ENCODE peak calls at places on chromosome 20, in five cellular contexts. One of them, this sample, is unnamed.

GRCh38 chr20:19785886-19786285 is 27.8 kb downstream of the RIN2 start:
- ATAC-seq in HepG2: no peak
- ATAC-seq in HCT116: no peak
- ATAC-seq in GM23338: no peak
- ATAC-seq in Panc1: no peak
- ATAC-seq in this sample: no peak

GRCh38 chr20:1533059-1533458 is 24.4 kb downstream of the SIRPD start:
- ATAC-seq in HepG2: peak; percentile 74
- ATAC-seq in GM23338: peak; percentile 97
- ATAC-seq in HCT116: peak; percentile 63
- ATAC-seq in Panc1: peak; percentile 53
- ATAC-seq in this sample: no peak

GRCh38 chr20:16486532-16486931 is 86.7 kb downstream of the KIF16B start:
- ATAC-seq in Panc1: no peak
- ATAC-seq in HCT116: no peak
- ATAC-seq in GM23338: no peak
- ATAC-seq in HepG2: no peak
- ATAC-seq in this sample: no peak

GRCh38 chr20:32191873-32192272 is 15.7 kb downstream of the PLAGL2 start:
- ATAC-seq in GM23338: no peak
- ATAC-seq in Panc1: no peak
- ATAC-seq in HCT116: no peak
- ATAC-seq in HepG2: no peak
- ATAC-seq in this sample: no peak

GRCh38 chr20:10370091-10370887 is 63.7 kb downstream of the MKKS start:
- ATAC-seq in HCT116: no peak
- ATAC-seq in HepG2: peak; percentile 92
- ATAC-seq in GM23338: no peak
- ATAC-seq in Panc1: no peak
- ATAC-seq in this sample: no peak

GRCh38 chr20:57653910-57654309 is 33.7 kb upstream of the ZBP1 start:
- ATAC-seq in HepG2: no peak
- ATAC-seq in Panc1: no peak
- ATAC-seq in HCT116: no peak
- ATAC-seq in GM23338: no peak
- ATAC-seq in this sample: no peak

GRCh38 chr20:34566978-34567884 is 8.7 kb downstream of the MAP1LC3A start:
- ATAC-seq in GM23338: no peak
- ATAC-seq in HepG2: no peak
- ATAC-seq in Panc1: peak; percentile 37
- ATAC-seq in HCT116: no peak
- ATAC-seq in this sample: no peak

GRCh38 chr20:51439160-51439689 is 103.3 kb downstream of the NFATC2 start:
- ATAC-seq in HCT116: no peak
- ATAC-seq in Panc1: no peak
- ATAC-seq in HepG2: peak; percentile 38
- ATAC-seq in GM23338: no peak
- ATAC-seq in this sample: no peak

DNA sequence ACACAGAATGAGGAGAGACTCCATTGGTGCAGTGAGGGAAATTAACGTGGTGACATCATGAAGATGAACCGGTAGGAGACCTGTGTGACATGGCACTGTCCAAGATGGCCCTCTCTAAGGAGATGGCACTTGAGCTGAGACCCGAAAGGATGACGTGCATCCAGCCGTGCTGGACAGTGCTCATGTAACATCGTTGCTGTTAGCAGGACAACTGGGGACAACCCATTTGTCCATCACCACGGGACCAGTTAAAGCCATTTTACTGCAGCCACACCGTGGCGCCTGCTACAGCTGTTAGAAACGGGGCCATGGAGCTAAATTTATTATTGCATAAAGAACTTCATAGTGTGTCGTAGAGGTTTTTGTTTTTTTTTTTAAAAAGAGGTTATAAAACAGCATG is 65.3 kb downstream of the DLGAP4 start:
- ATAC-seq in Panc1: no peak
- ATAC-seq in GM23338: no peak
- ATAC-seq in HepG2: no peak
- ATAC-seq in HCT116: no peak
- ATAC-seq in this sample: no peak
- H3K27ac ChIP-seq in Panc1: no peak overlapping the region
- H3K27ac ChIP-seq in GM23338: no peak overlapping the region
- H3K27ac ChIP-seq in HepG2: no peak overlapping the region
- H3K27ac ChIP-seq in HCT116: no peak overlapping the region
- H3K27ac ChIP-seq in this sample: no peak overlapping the region

GRCh38 chr20:50151034-50151743 is 2.3 kb downstream of the PEDS1 start:
- ATAC-seq in Panc1: no peak
- ATAC-seq in GM23338: peak; percentile 3
- ATAC-seq in HepG2: no peak
- ATAC-seq in HCT116: peak; percentile 24
- ATAC-seq in this sample: no peak
- H3K4me3 ChIP-seq in Panc1: peak overlapping the region; percentile 92
- H3K4me3 ChIP-seq in GM23338: peak overlapping the region; percentile 91
- H3K4me3 ChIP-seq in HepG2: no peak overlapping the region
- H3K4me3 ChIP-seq in HCT116: peak overlapping the region; percentile 21
- H3K4me3 ChIP-seq in this sample: no peak overlapping the region

GRCh38 chr20:48740269-48740603 is 87.6 kb downstream of the PREX1 start:
- ATAC-seq in HCT116: no peak
- ATAC-seq in HepG2: no peak
- ATAC-seq in Panc1: no peak
- ATAC-seq in GM23338: no peak
- ATAC-seq in this sample: no peak
- TF ChIP-seq POLR2AphosphoS5 in HCT116: no peak
- TF ChIP-seq POLR2AphosphoS5 in HepG2: no peak
- TF ChIP-seq POLR2AphosphoS5 in Panc1: no peak
- TF ChIP-seq POLR2AphosphoS5 in GM23338: no peak
- TF ChIP-seq POLR2AphosphoS5 in this sample: no peak

DNA sequence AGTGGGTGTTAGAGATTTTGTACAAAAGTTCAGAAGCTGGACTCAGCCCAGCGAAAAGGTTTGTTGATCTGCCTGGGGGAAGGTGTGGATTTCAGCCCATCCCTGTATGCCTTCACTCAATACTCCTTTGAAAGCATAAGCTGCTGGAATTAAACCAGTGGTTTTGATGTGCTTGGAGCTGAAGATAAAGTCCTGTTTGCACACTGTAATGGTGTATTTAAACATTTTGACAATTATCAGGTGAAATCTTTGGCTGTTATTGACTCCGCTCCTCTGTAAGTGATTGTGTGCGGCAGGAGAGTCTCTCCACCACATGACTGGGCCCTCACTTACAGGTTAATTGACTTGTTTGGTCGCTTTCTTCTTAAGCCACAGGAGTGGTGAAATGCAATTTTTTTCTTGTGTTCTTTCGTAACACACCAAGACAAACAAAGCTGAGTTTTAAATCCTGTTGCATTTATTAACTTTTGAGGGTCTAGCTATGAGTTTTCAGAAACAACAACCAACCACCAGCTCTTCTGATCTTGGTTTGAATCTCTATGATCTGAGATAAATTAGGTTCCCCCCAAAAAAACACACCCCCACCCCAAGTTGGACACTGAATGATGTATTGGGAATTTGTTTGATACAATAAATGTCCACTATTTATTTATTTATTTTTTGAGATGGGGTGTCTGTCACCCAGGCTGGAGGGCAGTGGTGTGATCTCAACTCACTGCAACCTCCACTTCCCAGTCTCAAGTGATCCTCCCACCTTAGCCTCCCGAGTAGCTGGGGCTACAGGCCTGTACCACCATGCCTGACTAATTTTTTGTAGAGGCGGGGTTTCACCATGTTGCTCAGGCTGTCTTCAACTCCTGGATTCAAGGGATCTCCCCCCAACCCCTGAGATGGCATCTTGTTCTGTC is 46.3 kb upstream of the NCOA3 start:
- ATAC-seq in Panc1: peak; percentile 64
- ATAC-seq in HCT116: no peak
- ATAC-seq in HepG2: peak; percentile 90
- ATAC-seq in GM23338: no peak
- ATAC-seq in this sample: no peak
- H3K27ac ChIP-seq in Panc1: peak overlapping the region; percentile 72
- H3K27ac ChIP-seq in HCT116: no peak overlapping the region
- H3K27ac ChIP-seq in HepG2: peak overlapping the region; percentile 83
- H3K27ac ChIP-seq in GM23338: peak overlapping the region; percentile 4
- H3K27ac ChIP-seq in this sample: no peak overlapping the region

GRCh38 chr20:63253065-63253437 is 1.2 kb downstream of the NKAIN4 start:
- ATAC-seq in HCT116: no peak
- ATAC-seq in HepG2: no peak
- ATAC-seq in Panc1: no peak
- ATAC-seq in GM23338: peak; percentile 9
- ATAC-seq in this sample: no peak
- H3K4me3 ChIP-seq in HCT116: no peak overlapping the region
- H3K4me3 ChIP-seq in HepG2: no peak overlapping the region
- H3K4me3 ChIP-seq in Panc1: no peak overlapping the region
- H3K4me3 ChIP-seq in GM23338: peak overlapping the region; percentile 75
- H3K4me3 ChIP-seq in this sample: no peak overlapping the region

GRCh38 chr20:35599776-35600120 is 15.9 kb upstream of the SPAG4 start:
- ATAC-seq in HepG2: no peak
- ATAC-seq in GM23338: no peak
- ATAC-seq in Panc1: no peak
- ATAC-seq in HCT116: no peak
- ATAC-seq in this sample: no peak

GRCh38 chr20:35600176-35600995 is 15.2 kb upstream of the SPAG4 start:
- ATAC-seq in HepG2: no peak
- ATAC-seq in HCT116: no peak
- ATAC-seq in GM23338: peak; percentile 10
- ATAC-seq in Panc1: no peak
- ATAC-seq in this sample: no peak

GRCh38 chr20:35598899-35599775 is 16.5 kb upstream of the SPAG4 start:
- ATAC-seq in HepG2: peak; percentile 47
- ATAC-seq in HCT116: peak; percentile 31
- ATAC-seq in Panc1: peak; percentile 63
- ATAC-seq in GM23338: no peak
- ATAC-seq in this sample: no peak

GRCh38 chr20:35597186-35597585 is 18.4 kb upstream of the SPAG4 start:
- ATAC-seq in HCT116: no peak
- ATAC-seq in HepG2: no peak
- ATAC-seq in GM23338: no peak
- ATAC-seq in Panc1: no peak
- ATAC-seq in this sample: no peak

DNA sequence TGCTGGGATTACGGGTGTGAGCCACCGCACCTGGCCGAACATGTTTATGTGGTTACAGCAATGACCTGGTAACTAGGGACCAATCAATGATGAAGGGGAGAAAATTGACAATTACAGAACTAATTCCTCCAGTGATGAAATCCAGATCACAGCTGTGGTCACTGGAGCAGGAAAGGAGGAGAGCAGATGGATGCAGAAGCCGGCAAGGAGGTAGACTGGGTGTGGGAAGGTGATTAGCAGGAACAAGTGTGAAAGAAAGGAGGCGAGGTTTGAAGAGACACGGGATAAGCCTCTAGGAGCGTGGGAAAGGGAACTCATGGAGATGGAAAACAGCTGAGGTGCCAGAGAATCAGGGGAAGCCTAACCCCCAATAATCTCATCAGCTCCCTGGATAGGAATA is 17.2 kb upstream of the SPAG4 start:
- ATAC-seq in GM23338: no peak
- ATAC-seq in Panc1: no peak
- ATAC-seq in HepG2: no peak
- ATAC-seq in HCT116: no peak
- ATAC-seq in this sample: no peak
- TF ChIP-seq POLR2AphosphoS5 in GM23338: no peak
- TF ChIP-seq POLR2AphosphoS5 in Panc1: no peak
- TF ChIP-seq POLR2AphosphoS5 in HepG2: no peak
- TF ChIP-seq POLR2AphosphoS5 in HCT116: no peak
- TF ChIP-seq POLR2AphosphoS5 in this sample: no peak

GRCh38 chr20:25049261-25050060 is 8.5 kb downstream of the ACSS1 start:
- ATAC-seq in HepG2: no peak
- ATAC-seq in GM23338: no peak
- ATAC-seq in Panc1: no peak
- ATAC-seq in HCT116: no peak
- ATAC-seq in this sample: no peak
- H3K27ac ChIP-seq in HepG2: no peak overlapping the region
- H3K27ac ChIP-seq in GM23338: no peak overlapping the region
- H3K27ac ChIP-seq in Panc1: no peak overlapping the region
- H3K27ac ChIP-seq in HCT116: no peak overlapping the region
- H3K27ac ChIP-seq in this sample: peak overlapping the region; percentile 97

GRCh38 chr20:23226612-23227265 is 123.9 kb upstream of the NXT1 start:
- ATAC-seq in Panc1: no peak
- ATAC-seq in GM23338: no peak
- ATAC-seq in HCT116: no peak
- ATAC-seq in HepG2: no peak
- ATAC-seq in this sample: no peak

GRCh38 chr20:23225407-23226060 is 125.1 kb upstream of the NXT1 start:
- ATAC-seq in Panc1: no peak
- ATAC-seq in HepG2: no peak
- ATAC-seq in GM23338: no peak
- ATAC-seq in HCT116: no peak
- ATAC-seq in this sample: peak; percentile 88

GRCh38 chr20:23224806-23225205 is 125.8 kb upstream of the NXT1 start:
- ATAC-seq in HCT116: no peak
- ATAC-seq in GM23338: no peak
- ATAC-seq in Panc1: no peak
- ATAC-seq in HepG2: no peak
- ATAC-seq in this sample: no peak

GRCh38 chr20:23223908-23224307 is 126.7 kb upstream of the NXT1 start:
- ATAC-seq in HepG2: no peak
- ATAC-seq in HCT116: no peak
- ATAC-seq in Panc1: no peak
- ATAC-seq in GM23338: no peak
- ATAC-seq in this sample: no peak

GRCh38 chr20:23222531-23223200 is 127.9 kb upstream of the NXT1 start:
- ATAC-seq in GM23338: no peak
- ATAC-seq in HCT116: no peak
- ATAC-seq in HepG2: no peak
- ATAC-seq in Panc1: no peak
- ATAC-seq in this sample: no peak
- H3K4me3 ChIP-seq in GM23338: no peak overlapping the region
- H3K4me3 ChIP-seq in HCT116: no peak overlapping the region
- H3K4me3 ChIP-seq in HepG2: no peak overlapping the region
- H3K4me3 ChIP-seq in Panc1: no peak overlapping the region
- H3K4me3 ChIP-seq in this sample: no peak overlapping the region

DNA sequence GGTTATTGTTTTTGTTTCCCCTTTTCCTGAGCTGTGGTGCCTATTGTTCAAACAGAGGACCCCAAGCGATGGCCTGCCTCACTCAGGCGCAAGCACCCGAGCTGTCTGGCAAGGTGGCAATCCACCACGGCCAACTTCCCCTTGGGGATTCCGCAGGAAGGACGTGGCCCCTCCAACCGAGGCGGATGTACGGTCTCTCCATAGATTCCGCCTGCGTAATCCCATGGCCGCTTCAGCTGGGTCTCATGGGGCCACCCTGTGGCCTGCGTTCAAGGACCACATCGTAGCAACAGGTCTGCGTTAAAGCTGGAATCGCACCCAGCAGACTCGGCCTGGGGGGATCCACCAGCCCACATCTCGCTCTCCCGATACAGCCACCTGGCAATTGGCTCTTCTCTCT is 79.9 kb downstream of the CEBPB start:
- ATAC-seq in HepG2: no peak
- ATAC-seq in GM23338: no peak
- ATAC-seq in HCT116: no peak
- ATAC-seq in Panc1: no peak
- ATAC-seq in this sample: no peak
- TF ChIP-seq POLR2AphosphoS5 in HepG2: no peak
- TF ChIP-seq POLR2AphosphoS5 in GM23338: no peak
- TF ChIP-seq POLR2AphosphoS5 in HCT116: no peak
- TF ChIP-seq POLR2AphosphoS5 in Panc1: no peak
- TF ChIP-seq POLR2AphosphoS5 in this sample: no peak